ENCODE peak calls at places on chromosomes 11 and 22, in six cellular contexts. Z is CD4-positive, CD25-positive, alpha-beta regulatory T cell; O is CD8-positive, alpha-beta T cell; B is T-helper 2 cell; Q is HFFc6; J is amniotic epithelial cell. A is an unnamed sample.

GRCh38 chr11:124793466-124794278 is 6.5 kb downstream of the MSANTD2 start:
- DNase-seq in Z (no peak), Q (peak), B (no peak), J (peak), O (no peak), A (peak)

GRCh38 chr11:120024586-120024985 is 113.3 kb downstream of the TRIM29 start:
- DNase-seq in J (no peak), B (no peak), O (no peak), Z (no peak), Q (no peak), A (no peak)

GRCh38 chr11:38416141-38416540 is 1818.1 kb upstream of the RAG2 start:
- DNase-seq in Z (no peak), Q (no peak), J (no peak), B (no peak), O (no peak), A (no peak)

GRCh38 chr11:66818231-66818955 is 24.8 kb upstream of the RCE1 start:
- DNase-seq in O (no peak), J (peak), B (no peak), Q (no peak), Z (no peak), A (peak)

GRCh38 chr22:40196628-40197027 is 18.9 kb downstream of the TNRC6B start:
- DNase-seq in Z (no peak), B (no peak), J (peak), Q (peak), O (no peak), A (peak)

GRCh38 chr11:114083256-114084252 is 24.0 kb downstream of the ZBTB16 start:
- DNase-seq in Q (no peak), O (no peak), Z (no peak), B (no peak), J (no peak), A (no peak)

GRCh38 chr11:81874627-81875026 is 859.0 kb downstream of the FAM181B start:
- DNase-seq in B (no peak), Z (no peak), O (no peak), Q (no peak), J (no peak), A (no peak)

GRCh38 chr11:725624-726202 is 19.7 kb downstream of the EPS8L2 start:
- DNase-seq in Z (no peak), Q (no peak), J (no peak), B (no peak), O (no peak), A (no peak)

GRCh38 chr11:86674965-86675364 is 2.5 kb upstream of the ME3 start:
- DNase-seq in O (no peak), Z (no peak), Q (no peak), J (no peak), B (no peak), A (no peak)

GRCh38 chr11:83538286-83538685 is 252.1 kb upstream of the CCDC90B start:
- DNase-seq in Z (no peak), B (no peak), O (no peak), Q (no peak), J (no peak), A (no peak)

GRCh38 chr11:36699271-36699670 is 101.2 kb upstream of the RAG2 start:
- DNase-seq in Q (no peak), O (no peak), J (no peak), Z (no peak), B (no peak), A (no peak)

GRCh38 chr11:124843616-124843910 is 21.7 kb upstream of the ROBO3 start:
- DNase-seq in Z (no peak), O (no peak), Q (no peak), B (no peak), J (no peak), A (no peak)

GRCh38 chr11:127073621-127074020 is 73.1 kb upstream of the KIRREL3 start:
- DNase-seq in Q (no peak), Z (no peak), B (no peak), J (no peak), O (no peak), A (no peak)